ENCODE peak calls at places on chromosomes 13 and 19, in five cellular contexts. A is NCI-H345; Y is endothelial cell; D is T-cell; K is CD4-positive, CD25-positive, alpha-beta regulatory T cell. C is an unnamed sample.

GRCh38 chr13:100540621-100541020 is 48.0 kb downstream of the GGACT start:
- DNase-seq in K (no peak), A (no peak), D (no peak), Y (no peak), C (no peak)

GRCh38 chr19:3404324-3405260 is 38.2 kb downstream of the NFIC start:
- DNase-seq in Y (no peak), K (no peak), D (no peak), A (no peak), C (no peak)

GRCh38 chr13:65095697-65096096 is 2134.4 kb downstream of the PCDH9 start:
- DNase-seq in K (no peak), Y (no peak), A (no peak), D (no peak), C (no peak)

GRCh38 chr19:31334849-31335624 is 14.2 kb downstream of the TSHZ3 start:
- DNase-seq in Y (no peak), K (no peak), A (no peak), D (no peak), C (no peak)

GRCh38 chr13:50921706-50922105 is 12.1 kb downstream of the RNASEH2B start:
- DNase-seq in Y (no peak), K (no peak), A (no peak), D (no peak), C (no peak)

GRCh38 chr19:17183271-17183757 is 31.8 kb upstream of the USE1 start:
- DNase-seq in K (no peak), D (peak), Y (no peak), A (no peak), C (no peak)

GRCh38 chr19:9115307-9115813 is at the start of gene OR7G1:
- DNase-seq in A (no peak), Y (no peak), K (no peak), D (no peak), C (no peak)

GRCh38 chr19:32178401-32178800 is 167.0 kb upstream of the ZNF507 start:
- DNase-seq in Y (no peak), K (no peak), A (no peak), D (no peak), C (no peak)

GRCh38 chr19:4877753-4878490 is 10.5 kb upstream of the PLIN3 start:
- DNase-seq in Y (no peak), K (no peak), A (no peak), D (no peak), C (no peak)

GRCh38 chr19:14115761-14116160 is 1.8 kb downstream of the PRKACA start:
- DNase-seq in D (no peak), A (no peak), Y (no peak), K (no peak), C (no peak)

GRCh38 chr19:35044317-35045117 is 3.0 kb downstream of the HPN start:
- DNase-seq in A (peak), K (peak), D (peak), Y (peak), C (peak)

GRCh38 chr19:10068205-10068604 is 17.9 kb upstream of the SHFL start:
- DNase-seq in A (no peak), D (no peak), Y (no peak), K (no peak), C (no peak)

GRCh38 chr13:45441633-45442032 is 23.1 kb upstream of the COG3 start:
- DNase-seq in D (no peak), K (no peak), Y (no peak), A (no peak), C (peak)

GRCh38 chr13:81726037-81726726 is 1385.3 kb upstream of the SPRY2 start:
- DNase-seq in A (no peak), Y (no peak), K (no peak), D (no peak), C (no peak)

GRCh38 chr19:33231511-33231910 is 5.9 kb upstream of the SLC7A10 start:
- DNase-seq in A (no peak), D (no peak), Y (no peak), K (no peak), C (no peak)

GRCh38 chr19:5967571-5967970 is 10.4 kb downstream of the RANBP3 start:
- DNase-seq in A (no peak), K (no peak), Y (no peak), D (no peak), C (no peak)

GRCh38 chr19:10353793-10354391 is 14.5 kb upstream of the ICAM3 start:
- DNase-seq in K (peak), A (no peak), D (no peak), Y (peak), C (peak)

GRCh38 chr19:56736571-56736970 is 65.0 kb upstream of the ZNF835 start:
- DNase-seq in Y (no peak), A (no peak), K (no peak), D (no peak), C (no peak)

GRCh38 chr19:44758596-44758995 is 10.1 kb downstream of the BCL3 start:
- DNase-seq in D (no peak), Y (no peak), A (no peak), K (no peak), C (no peak)

GRCh38 chr19:33226550-33227241 is 1.0 kb upstream of the SLC7A10 start:
- DNase-seq in K (no peak), Y (peak), D (no peak), A (peak), C (no peak)

GRCh38 chr19:30254789-30255188 is 117.4 kb upstream of the ZNF536 start:
- DNase-seq in K (no peak), A (no peak), Y (no peak), D (no peak), C (no peak)

GRCh38 chr19:47419789-47420188 is 462 bp upstream of the MEIS3 start:
- DNase-seq in A (no peak), Y (no peak), K (no peak), D (no peak), C (no peak)

GRCh38 chr19:1455336-1456120 is 5.6 kb downstream of the APC2 start:
- DNase-seq in D (peak), K (peak), Y (no peak), A (peak), C (peak)

GRCh38 chr19:494171-495046 is 1.9 kb upstream of the MADCAM1 start:
- DNase-seq in K (no peak), A (no peak), Y (no peak), D (no peak), C (no peak)

GRCh38 chr13:26695891-26696311 is 64.7 kb downstream of the GPR12 start:
- DNase-seq in A (no peak), Y (no peak), D (no peak), K (no peak), C (no peak)

GRCh38 chr13:99374994-99375805 is 68.0 kb upstream of the GPR183 start:
- DNase-seq in Y (no peak), K (peak), A (no peak), D (peak), C (no peak)

GRCh38 chr13:41139296-41139966 is 6.8 kb upstream of the KBTBD6 start:
- DNase-seq in A (no peak), K (no peak), Y (no peak), D (no peak), C (peak)

GRCh38 chr19:33755314-33756020 is 41.2 kb upstream of the KCTD15 start:
- DNase-seq in K (no peak), Y (no peak), A (no peak), D (no peak), C (no peak)

GRCh38 chr19:50280983-50281382 is 48.2 kb downstream of the KCNC3 start:
- DNase-seq in Y (no peak), A (no peak), D (no peak), K (no peak), C (no peak)